ENCODE peak calls at places on chromosomes 5 and 9, in five cellular contexts. N is H9, M is H1, L is neuronal stem cell, P is trophoblast cell. X is an unnamed sample.

GRCh38 chr5:172607213-172607793 is 33.8 kb upstream of the NEURL1B start:
- DNase-seq in N (peak; percentile 3), M (no peak), L (no peak), P (peak; percentile 97), X (no peak)

GRCh38 chr5:102243213-102243612 is 52.9 kb downstream of the SLCO4C1 start:
- DNase-seq in N (no peak), M (no peak), L (no peak), P (no peak), X (no peak)

GRCh38 chr5:135211083-135211790 is 177.2 kb upstream of the PITX1 start:
- DNase-seq in N (no peak), M (peak; percentile 28), L (no peak), P (no peak), X (peak; percentile 50)

GRCh38 chr9:137305788-137306545 is 3.9 kb upstream of the NRARP start:
- DNase-seq in N (peak; percentile 38), M (no peak), L (no peak), P (no peak), X (no peak)

GRCh38 chr5:31208043-31208442 is 14.6 kb downstream of the CDH6 start:
- DNase-seq in N (no peak), M (no peak), L (no peak), P (no peak), X (no peak)

GRCh38 chr5:91978221-91978882 is 595.2 kb upstream of the ARRDC3 start:
- DNase-seq in N (no peak), M (no peak), L (no peak), P (no peak), X (no peak)

GRCh38 chr9:137482094-137482781 is 23.1 kb upstream of the NSMF start:
- DNase-seq in N (no peak), M (no peak), L (no peak), P (peak; percentile 92), X (peak; percentile 94)

GRCh38 chr5:5629579-5629978 is 207.1 kb downstream of the ICE1 start:
- DNase-seq in N (no peak), M (no peak), L (no peak), P (no peak), X (no peak)

GRCh38 chr9:69877852-69878507 is 57.4 kb downstream of the CFAP95 start:
- DNase-seq in N (no peak), M (no peak), L (no peak), P (peak; percentile 66), X (peak; percentile 55)

GRCh38 chr5:86570427-86571083 is 47.2 kb upstream of the COX7C start:
- DNase-seq in N (no peak), M (no peak), L (no peak), P (no peak), X (no peak)

GRCh38 chr5:153831976-153832375 is 206.7 kb downstream of the FAM114A2 start:
- DNase-seq in N (no peak), M (no peak), L (no peak), P (peak; percentile 61), X (peak; percentile 73)

GRCh38 chr5:127959152-127959764 is 124.3 kb upstream of the SLC12A2 start:
- DNase-seq in N (no peak), M (no peak), L (no peak), P (no peak), X (peak; percentile 77)

GRCh38 chr5:174581483-174581882 is 142.9 kb upstream of the MSX2 start:
- DNase-seq in N (peak; percentile 79), M (peak; percentile 60), L (peak; percentile 26), P (peak; percentile 63), X (no peak)

GRCh38 chr9:123689701-123690428 is 240.1 kb downstream of the DENND1A start:
- DNase-seq in N (no peak), M (no peak), L (no peak), P (no peak), X (no peak)

GRCh38 chr9:99851028-99851822 is 29.5 kb downstream of the NR4A3 start:
- DNase-seq in N (no peak), M (no peak), L (no peak), P (no peak), X (no peak)

GRCh38 chr5:14699807-14700400 is 35.4 kb downstream of the OTULIN start:
- DNase-seq in N (no peak), M (no peak), L (no peak), P (peak; percentile 90), X (peak; percentile 26)

GRCh38 chr9:6739218-6739617 is 18.6 kb upstream of the KDM4C start:
- DNase-seq in N (no peak), M (no peak), L (no peak), P (peak; percentile 30), X (peak; percentile 34)

GRCh38 chr9:2725126-2725525 is 7.8 kb downstream of the KCNV2 start:
- DNase-seq in N (no peak), M (no peak), L (no peak), P (peak; percentile 76), X (no peak)

GRCh38 chr9:129889936-129890717 is 54.9 kb downstream of the USP20 start:
- DNase-seq in N (peak; percentile 87), M (peak; percentile 64), L (no peak), P (no peak), X (no peak)

GRCh38 chr9:127971357-127972315 is 9.2 kb downstream of the EEIG1 start:
- DNase-seq in N (no peak), M (no peak), L (no peak), P (no peak), X (peak; percentile 35)

GRCh38 chr9:70747335-70747734 is 332.9 kb upstream of the KLF9 start:
- DNase-seq in N (no peak), M (no peak), L (no peak), P (no peak), X (no peak)

GRCh38 chr5:6704361-6704851 is 8.8 kb upstream of the TENT4A start:
- DNase-seq in N (no peak), M (no peak), L (no peak), P (no peak), X (peak; percentile 93)

GRCh38 chr9:77883133-77883532 is 148.5 kb downstream of the GNAQ start:
- DNase-seq in N (no peak), M (no peak), L (no peak), P (no peak), X (no peak)

GRCh38 chr5:72624641-72625236 is 117.5 kb upstream of the ZNF366 start:
- DNase-seq in N (no peak), M (no peak), L (no peak), P (no peak), X (peak; percentile 81)
- H3K14ac ChIP-seq in N (no peak overlapping the region), M (no peak overlapping the region), L (no peak overlapping the region), P (no peak overlapping the region), X (no peak overlapping the region)

GRCh38 chr5:170641589-170642031 is 137.8 kb downstream of the KCNIP1 start:
- DNase-seq in N (no peak), M (no peak), L (no peak), P (no peak), X (no peak)
- H2BK12ac ChIP-seq in N (no peak overlapping the region), M (no peak overlapping the region), L (no peak overlapping the region), P (no peak overlapping the region), X (no peak overlapping the region)

GRCh38 chr9:33506626-33507370 is 17.3 kb upstream of the ANKRD18B start:
- DNase-seq in N (no peak), M (no peak), L (no peak), P (peak; percentile 39), X (peak; percentile 93)

GRCh38 chr9:33510264-33511183 is 13.5 kb upstream of the ANKRD18B start:
- DNase-seq in N (peak; percentile 64), M (peak; percentile 71), L (no peak), P (peak; percentile 55), X (peak; percentile 84)
- H3K14ac ChIP-seq in N (peak overlapping the region; percentile 80), M (no peak overlapping the region), L (no peak overlapping the region), P (peak overlapping the region; percentile 91), X (peak overlapping the region; percentile 68)

GRCh38 chr9:91163773-91164471 is 197.8 kb downstream of the AUH start:
- DNase-seq in N (no peak), M (no peak), L (no peak), P (no peak), X (no peak)

GRCh38 chr9:91162311-91162710 is 199.4 kb downstream of the AUH start:
- DNase-seq in N (no peak), M (no peak), L (no peak), P (no peak), X (peak; percentile 56)

GRCh38 chr9:91163441-91163772 is 198.3 kb downstream of the AUH start:
- DNase-seq in N (no peak), M (no peak), L (no peak), P (no peak), X (no peak)

GRCh38 chr9:91161465-91162275 is 200.0 kb downstream of the AUH start:
- DNase-seq in N (no peak), M (no peak), L (no peak), P (no peak), X (no peak)

DNA sequence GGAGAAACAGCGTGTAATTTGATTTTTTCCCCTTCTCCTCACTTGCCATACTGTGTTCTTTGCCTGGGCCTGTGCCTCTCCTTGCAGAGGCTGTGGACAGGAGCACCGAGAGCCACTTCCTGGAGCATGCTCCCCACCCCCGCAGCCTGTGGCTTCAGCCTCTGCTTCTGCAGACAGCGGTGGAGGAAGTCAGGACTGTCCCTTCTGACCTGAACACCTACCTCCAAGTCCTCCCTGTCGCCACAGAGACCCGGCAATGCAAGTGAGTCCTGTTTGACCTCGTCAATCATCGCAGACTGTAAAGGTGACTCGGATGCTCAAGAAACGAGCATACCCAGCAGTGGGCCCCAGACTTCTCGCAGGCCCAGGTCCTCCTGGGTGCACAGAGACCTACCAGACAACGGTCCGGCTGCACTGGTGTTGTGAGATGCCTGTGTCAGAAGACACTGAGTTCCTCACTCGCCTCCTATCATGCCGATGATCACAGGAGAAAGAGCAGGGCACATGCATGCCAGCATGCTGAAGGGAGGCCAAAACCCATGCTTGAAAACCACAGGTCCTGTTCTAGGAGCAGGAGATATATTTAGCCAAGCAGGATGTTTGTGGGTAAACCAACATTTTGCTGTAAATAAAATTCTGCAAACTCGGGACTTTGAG is 198.8 kb downstream of the AUH start:
- DNase-seq in N (no peak), M (no peak), L (no peak), P (peak; percentile 36), X (peak; percentile 86)
- H2BK12ac ChIP-seq in N (no peak overlapping the region), M (peak overlapping the region; percentile 80), L (no peak overlapping the region), P (no peak overlapping the region), X (peak overlapping the region; percentile 34)

DNA sequence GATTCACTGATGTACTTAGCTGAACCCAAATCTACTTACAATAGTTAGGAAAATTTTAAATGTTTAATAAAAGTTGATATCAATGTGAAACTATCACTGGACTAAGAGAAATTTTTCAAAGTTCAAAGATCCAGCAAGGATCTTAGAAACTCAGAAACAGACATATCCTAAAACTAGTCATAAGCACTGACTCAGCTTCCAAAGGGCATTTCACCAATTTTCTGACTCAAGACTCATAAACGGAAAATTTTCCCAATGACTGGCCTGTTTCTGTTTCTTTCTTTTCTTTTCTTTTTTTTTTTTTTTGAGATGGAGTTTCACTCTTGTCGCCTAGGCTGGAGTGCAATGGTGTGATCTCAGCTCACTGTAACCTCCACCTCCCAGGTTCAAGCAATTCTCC is 66.6 kb downstream of the CDC14B start:
- DNase-seq in N (no peak), M (no peak), L (no peak), P (peak; percentile 52), X (peak; percentile 78)
- H3K14ac ChIP-seq in N (no peak overlapping the region), M (no peak overlapping the region), L (no peak overlapping the region), P (no peak overlapping the region), X (no peak overlapping the region)

DNA sequence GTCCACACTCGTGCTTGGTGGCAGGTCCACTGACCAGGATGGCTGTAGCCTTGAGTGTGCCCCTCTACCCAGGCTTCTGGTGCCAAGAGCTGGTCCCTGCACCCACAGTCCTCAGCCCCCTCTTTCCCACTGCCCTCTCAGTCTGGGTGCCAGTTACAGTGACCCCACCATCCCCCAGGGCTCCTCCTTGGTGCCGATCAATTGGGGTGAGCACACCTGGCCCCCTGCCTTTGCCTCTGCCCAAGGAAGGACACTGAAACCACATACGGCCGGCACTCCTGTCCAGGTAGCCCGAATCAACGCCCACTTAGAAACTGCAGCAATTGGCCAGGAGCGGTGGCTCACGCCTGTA is 18.5 kb upstream of the QRFP start:
- DNase-seq in N (no peak), M (no peak), L (no peak), P (no peak), X (no peak)
- H2BK12ac ChIP-seq in N (no peak overlapping the region), M (peak overlapping the region; percentile 68), L (peak overlapping the region; percentile 16), P (no peak overlapping the region), X (no peak overlapping the region)

GRCh38 chr5:78808380-78808779 is 159.8 kb upstream of the LHFPL2 start:
- DNase-seq in N (no peak), M (no peak), L (no peak), P (no peak), X (no peak)
- H3K14ac ChIP-seq in N (no peak overlapping the region), M (no peak overlapping the region), L (peak overlapping the region; percentile 1), P (no peak overlapping the region), X (no peak overlapping the region)